ENCODE peak calls at places on chromosomes 6 and 20, in six cellular contexts. S is stimulated activated CD4-positive, alpha-beta T cell treated with anti-CD3 and anti-CD28 coated beads, TNF-alpha, amount 100 ng/mL, for 4 hours; R is endothelial cell; D is hypothalamus; K is stimulated activated naive B cell treated with anti-CD40 and anti-IgM and Interleukin-4, amounts not matched to agents 10 μg/mL and 1 μg/mL and 100 μg/mL, for 72 hours; T is WERI-Rb-1. Q is an unnamed sample.

GRCh38 chr6:13384966-13385365 is 56.6 kb upstream of the TBC1D7 start:
- DNase-seq in S (no peak), R (no peak), D (no peak), K (no peak), T (no peak), Q (peak; percentile 26)

GRCh38 chr20:31643522-31643921 is 5.8 kb downstream of the COX4I2 start:
- DNase-seq in S (no peak), R (no peak), D (no peak), K (no peak), T (no peak), Q (no peak)

GRCh38 chr6:27241443-27241842 is 6.1 kb upstream of the PRSS16 start:
- DNase-seq in S (no peak), R (no peak), D (no peak), K (no peak), T (no peak), Q (peak; percentile 12)

GRCh38 chr6:13181398-13181797 is 146.9 kb downstream of the TBC1D7 start:
- DNase-seq in S (no peak), R (no peak), D (no peak), K (no peak), T (no peak), Q (peak; percentile 79)

GRCh38 chr6:125142614-125143013 is 11.0 kb upstream of the TPD52L1 start:
- DNase-seq in S (no peak), R (no peak), D (no peak), K (no peak), T (no peak), Q (no peak)

GRCh38 chr6:6610031-6610591 is 21.6 kb downstream of the LY86 start:
- DNase-seq in S (no peak), R (no peak), D (no peak), K (peak; percentile 57), T (no peak), Q (no peak)

GRCh38 chr6:33453361-33454008 is 891 bp upstream of the ZBTB9 start:
- DNase-seq in S (no peak), R (no peak), D (no peak), K (no peak), T (no peak), Q (no peak)

GRCh38 chr6:87139236-87139635 is 16.1 kb upstream of the ZNF292 start:
- DNase-seq in S (peak; percentile 29), R (peak; percentile 21), D (no peak), K (peak; percentile 17), T (peak; percentile 31), Q (no peak)

GRCh38 chr20:62944184-62944583 is 6.2 kb downstream of the GID8 start:
- DNase-seq in S (no peak), R (no peak), D (no peak), K (no peak), T (no peak), Q (no peak)

GRCh38 chr6:126107475-126108121 is 121.3 kb downstream of the TRMT11 start:
- DNase-seq in S (no peak), R (no peak), D (no peak), K (no peak), T (no peak), Q (no peak)

GRCh38 chr6:165585060-165585459 is 78.0 kb downstream of the PDE10A start:
- DNase-seq in S (no peak), R (no peak), D (no peak), K (no peak), T (no peak), Q (no peak)

GRCh38 chr20:20649945-20650344 is 62.5 kb downstream of the RALGAPA2 start:
- DNase-seq in S (no peak), R (no peak), D (no peak), K (no peak), T (no peak), Q (no peak)

GRCh38 chr6:79544299-79544927 is 7.2 kb upstream of the LCA5 start:
- DNase-seq in S (no peak), R (no peak), D (no peak), K (no peak), T (no peak), Q (no peak)

GRCh38 chr20:8187740-8188139 is 55.7 kb downstream of the PLCB1 start:
- DNase-seq in S (no peak), R (no peak), D (no peak), K (no peak), T (no peak), Q (no peak)

GRCh38 chr6:84137989-84138575 is 89.4 kb downstream of the CEP162 start:
- DNase-seq in S (no peak), R (no peak), D (no peak), K (no peak), T (no peak), Q (no peak)

GRCh38 chr6:53195048-53195447 is 46.4 kb upstream of the GCM1 start:
- DNase-seq in S (no peak), R (no peak), D (no peak), K (no peak), T (no peak), Q (no peak)

GRCh38 chr6:118859517-118860064 is 34.4 kb upstream of the ASF1A start:
- DNase-seq in S (no peak), R (no peak), D (no peak), K (no peak), T (no peak), Q (no peak)

GRCh38 chr6:149906405-149906804 is 8.5 kb upstream of the RAET1E start:
- DNase-seq in S (no peak), R (no peak), D (no peak), K (no peak), T (no peak), Q (no peak)

GRCh38 chr20:56628015-56628872 is 862 bp upstream of the TFAP2C start:
- DNase-seq in S (no peak), R (peak; percentile 39), D (no peak), K (peak; percentile 4), T (no peak), Q (no peak)

GRCh38 chr20:21102691-21103311 is 3.4 kb downstream of the LINC00237 start:
- DNase-seq in S (no peak), R (peak; percentile 44), D (peak; percentile 28), K (peak; percentile 13), T (no peak), Q (no peak)

GRCh38 chr20:35699914-35700624 is 864 bp downstream of the ROMO1 start:
- DNase-seq in S (no peak), R (no peak), D (no peak), K (no peak), T (no peak), Q (no peak)

GRCh38 chr6:74967821-74968220 is 238.0 kb downstream of the COL12A1 start:
- DNase-seq in S (no peak), R (no peak), D (no peak), K (no peak), T (no peak), Q (no peak)

Q was measured in NCI-H2227 treated with DMSO at 0.1 percent for 48 hours.